ENCODE peak calls at places on chromosomes 7 and 10, in five cellular contexts. Q, X, G, Z and W are unnamed samples.

GRCh38 chr7:81162771-81163525 is 244.1 kb upstream of the SEMA3C start:
- DNase-seq in Q (no peak), G (peak), X (no peak), Z (no peak), W (no peak)

GRCh38 chr10:21746118-21746517 is 212.1 kb downstream of the MLLT10 start:
- DNase-seq in X (no peak), Z (no peak), G (no peak), Q (no peak), W (no peak)

GRCh38 chr7:148334959-148335577 is 255.5 kb upstream of the C7orf33 start:
- DNase-seq in Z (no peak), Q (no peak), X (no peak), G (peak), W (no peak)

GRCh38 chr7:55538538-55538937 is 33.8 kb downstream of the VOPP1 start:
- DNase-seq in G (peak), Q (no peak), Z (no peak), X (no peak), W (no peak)

GRCh38 chr10:133100706-133101463 is 13.2 kb downstream of the ADGRA1 start:
- DNase-seq in G (no peak), Z (no peak), Q (no peak), X (no peak), W (peak)

GRCh38 chr7:103640031-103640779 is 194.2 kb upstream of the SLC26A5 start:
- DNase-seq in X (no peak), G (peak), Q (no peak), Z (no peak), W (no peak)

GRCh38 chr7:68964060-68964459 is 634.2 kb upstream of the AUTS2 start:
- DNase-seq in Q (no peak), X (no peak), Z (no peak), G (peak), W (no peak)

GRCh38 chr10:133127291-133128125 is 32.5 kb upstream of the KNDC1 start:
- DNase-seq in Z (peak), G (no peak), X (peak), Q (no peak), W (no peak)

GRCh38 chr7:92010215-92010614 is 69.6 kb downstream of the AKAP9 start:
- DNase-seq in G (no peak), Q (no peak), Z (no peak), X (no peak), W (no peak)

GRCh38 chr10:71981024-71981867 is 17.1 kb downstream of the CHST3 start:
- DNase-seq in G (peak), Z (no peak), Q (peak), X (peak), W (peak)

GRCh38 chr7:2003451-2003930 is 229.3 kb downstream of the MAD1L1 start:
- DNase-seq in G (no peak), Q (no peak), X (no peak), Z (peak), W (no peak)

GRCh38 chr7:47672267-47672920 is 90.5 kb upstream of the TNS3 start:
- DNase-seq in Z (no peak), Q (no peak), G (no peak), X (no peak), W (no peak)

GRCh38 chr10:71325258-71325657 is 6.2 kb downstream of the SLC29A3 start:
- DNase-seq in X (no peak), Q (no peak), Z (no peak), G (no peak), W (no peak)

GRCh38 chr7:140621326-140622035 is 19.1 kb downstream of the DENND2A start:
- DNase-seq in Z (no peak), Q (no peak), X (no peak), G (no peak), W (no peak)

GRCh38 chr7:46139079-46139478 is 218.0 kb upstream of the IGFBP3 start:
- DNase-seq in Z (no peak), X (no peak), G (peak), Q (no peak), W (no peak)

GRCh38 chr10:6267941-6268340 is 65.2 kb downstream of the PFKFB3 start:
- DNase-seq in X (no peak), Q (no peak), Z (peak), G (no peak), W (no peak)

GRCh38 chr7:5701085-5701914 is 80.2 kb downstream of the RNF216 start:
- DNase-seq in G (no peak), X (no peak), Z (no peak), Q (no peak), W (no peak)

GRCh38 chr7:23410446-23411183 is 59.7 kb downstream of the IGF2BP3 start:
- DNase-seq in G (no peak), X (no peak), Z (no peak), Q (no peak), W (no peak)

GRCh38 chr7:38027884-38028455 is 107.5 kb downstream of the EPDR1 start:
- DNase-seq in Q (no peak), X (no peak), G (no peak), Z (no peak), W (no peak)

GRCh38 chr10:48802611-48803046 is 118.0 kb downstream of the WDFY4 start:
- DNase-seq in Z (no peak), X (no peak), Q (no peak), G (no peak), W (no peak)

GRCh38 chr7:79298145-79298760 is 155.2 kb downstream of the MAGI2 start:
- DNase-seq in Z (no peak), G (peak), X (no peak), Q (no peak), W (peak)

GRCh38 chr7:80923211-80923612 is 4.4 kb upstream of the SEMA3C start:
- DNase-seq in Z (no peak), X (no peak), Q (no peak), G (no peak), W (no peak)